ENCODE peak calls at places on chromosomes 16 and 17, in ten cellular contexts. K is left ventricle myocardium inferior, V is H1, W is M059J, D is KG1, X is AML-193, P is psoas muscle, J is cardiac muscle cell, Q is lower leg skin, A is glomerular endothelial cell. T is an unnamed sample.

GRCh38 chr17:78174332-78174869 is 6.0 kb downstream of the SYNGR2 start:
- DNase-seq in V (no peak), P (peak), W (no peak), D (no peak), X (no peak), A (no peak), J (no peak), K (peak), Q (peak), T (no peak)

GRCh38 chr17:35668807-35669206 is 62.6 kb upstream of the RASL10B start:
- DNase-seq in X (no peak), J (no peak), W (no peak), A (no peak), Q (no peak), V (no peak), D (no peak), K (no peak), P (no peak), T (no peak)

GRCh38 chr16:56108724-56109123 is 82.6 kb upstream of the GNAO1 start:
- DNase-seq in J (no peak), P (no peak), K (no peak), D (no peak), Q (no peak), V (no peak), X (no peak), W (no peak), A (no peak), T (no peak)

GRCh38 chr16:23432176-23433128 is 20.5 kb downstream of the COG7 start:
- DNase-seq in D (no peak), K (no peak), V (no peak), Q (no peak), J (no peak), A (no peak), X (no peak), P (no peak), W (no peak), T (no peak)

GRCh38 chr17:28372945-28373274 is 1.4 kb downstream of the SARM1 start:
- DNase-seq in A (no peak), K (no peak), D (no peak), X (no peak), Q (no peak), P (no peak), J (no peak), V (no peak), W (no peak), T (no peak)

GRCh38 chr17:78986048-78986648 is 6.4 kb upstream of the LGALS3BP start:
- DNase-seq in J (no peak), X (peak), P (peak), D (peak), W (peak), Q (no peak), K (no peak), V (no peak), A (no peak), T (peak)

GRCh38 chr17:33970271-33970670 is 284.8 kb upstream of the CCL2 start:
- DNase-seq in V (no peak), Q (no peak), X (no peak), J (no peak), A (no peak), D (no peak), W (no peak), K (no peak), P (no peak), T (peak)

GRCh38 chr16:10736926-10737625 is 6.6 kb upstream of the NUBP1 start:
- DNase-seq in V (peak), P (no peak), J (peak), W (peak), X (peak), Q (peak), D (peak), A (peak), K (no peak), T (peak)

GRCh38 chr17:47708312-47708863 is 14.4 kb downstream of the TBKBP1 start:
- DNase-seq in P (no peak), V (peak), Q (no peak), A (no peak), W (no peak), X (no peak), D (no peak), J (no peak), K (no peak), T (no peak)

GRCh38 chr17:63675231-63675606 is 24.7 kb downstream of the LIMD2 start:
- DNase-seq in D (no peak), V (no peak), W (peak), J (no peak), A (no peak), Q (no peak), K (no peak), X (no peak), P (no peak), T (peak)

GRCh38 chr16:65737831-65738230 is 616.0 kb upstream of the CDH11 start:
- DNase-seq in P (no peak), D (no peak), W (no peak), V (no peak), A (no peak), K (no peak), X (no peak), J (peak), Q (no peak), T (no peak)

GRCh38 chr16:53991181-53992056 is 287.5 kb downstream of the FTO start:
- DNase-seq in D (no peak), K (no peak), Q (no peak), X (no peak), P (no peak), J (no peak), A (no peak), W (peak), V (no peak), T (peak)

GRCh38 chr17:20852541-20853370 is 190.1 kb downstream of the USP22 start:
- DNase-seq in Q (peak), K (peak), P (no peak), W (peak), D (peak), J (peak), V (peak), X (no peak), A (no peak), T (peak)

GRCh38 chr17:78995022-78995760 is 14.4 kb downstream of the CANT1 start:
- DNase-seq in A (no peak), W (no peak), X (no peak), V (no peak), D (no peak), Q (peak), K (no peak), J (no peak), P (no peak), T (no peak)

T was measured in RPMI7951.